ENCODE peak calls at places on chromosomes 16 and 17, in nine cellular contexts. R is NCI-H187; S is HFFc6; H is ovary; Y is colonic mucosa; P is hippocampal formation; T is stimulated activated CD4-positive, alpha-beta T cell treated with anti-CD3 and anti-CD28 coated beads, Interleukin-1b, Interleukin-23, amount 100 ng/mL, for 24 hours; J is NCI-H446; L is upper lobe of right lung. I is an unnamed sample.

GRCh38 chr16:59905628-59906027 is 1171.5 kb upstream of the GOT2 start:
- DNase-seq in R (no peak), S (peak; percentile 51), H (no peak), Y (no peak), P (no peak), T (no peak), J (no peak), L (no peak), I (no peak)

GRCh38 chr16:70345840-70346239 is 863 bp upstream of the DDX19A start:
- DNase-seq in R (no peak), S (no peak), H (no peak), Y (no peak), P (no peak), T (no peak), J (no peak), L (no peak), I (no peak)

GRCh38 chr17:41178341-41178740 is 320 bp upstream of the KRTAP4-2 start:
- DNase-seq in R (no peak), S (peak; percentile 53), H (no peak), Y (no peak), P (no peak), T (no peak), J (no peak), L (no peak), I (no peak)

GRCh38 chr17:76643553-76644148 is at the start of gene ST6GALNAC1:
- DNase-seq in R (no peak), S (no peak), H (no peak), Y (peak; percentile 89), P (no peak), T (no peak), J (no peak), L (peak; percentile 29), I (no peak)

GRCh38 chr17:18860161-18860972 is 2.4 kb downstream of the PRPSAP2 start:
- DNase-seq in R (no peak), S (no peak), H (no peak), Y (peak; percentile 9), P (no peak), T (no peak), J (no peak), L (no peak), I (no peak)

GRCh38 chr17:49388692-49389513 is 25.8 kb downstream of the PHB1 start:
- DNase-seq in R (no peak), S (no peak), H (no peak), Y (no peak), P (no peak), T (no peak), J (no peak), L (no peak), I (peak; percentile 49)

GRCh38 chr17:81378941-81379511 is 16.2 kb upstream of the BAHCC1 start:
- DNase-seq in R (no peak), S (no peak), H (no peak), Y (no peak), P (no peak), T (no peak), J (no peak), L (no peak), I (no peak)

GRCh38 chr17:46769531-46770438 is 48.7 kb downstream of the WNT3 start:
- DNase-seq in R (no peak), S (no peak), H (no peak), Y (peak; percentile 15), P (no peak), T (no peak), J (no peak), L (no peak), I (no peak)

GRCh38 chr16:56637814-56638750 is at the start of gene MT1A:
- DNase-seq in R (no peak), S (no peak), H (no peak), Y (peak; percentile 90), P (no peak), T (no peak), J (no peak), L (peak; percentile 83), I (no peak)

GRCh38 chr16:85984947-85985451 is 86.0 kb downstream of the IRF8 start:
- DNase-seq in R (no peak), S (no peak), H (no peak), Y (peak; percentile 46), P (no peak), T (no peak), J (no peak), L (no peak), I (no peak)

GRCh38 chr17:57283203-57283971 is 27.1 kb downstream of the MSI2 start:
- DNase-seq in R (no peak), S (no peak), H (no peak), Y (no peak), P (no peak), T (no peak), J (no peak), L (no peak), I (no peak)

GRCh38 chr16:83878838-83879237 is 20.1 kb upstream of the MLYCD start:
- DNase-seq in R (no peak), S (peak; percentile 38), H (no peak), Y (no peak), P (peak; percentile 8), T (no peak), J (no peak), L (no peak), I (peak; percentile 24)

GRCh38 chr17:5706835-5707234 is 122.5 kb upstream of the NLRP1 start:
- DNase-seq in R (peak; percentile 64), S (peak; percentile 50), H (peak; percentile 44), Y (peak; percentile 60), P (peak; percentile 57), T (peak; percentile 26), J (peak; percentile 8), L (peak; percentile 79), I (peak; percentile 59)

I was measured in OCI-LY7.